ENCODE peak calls at places on chromosomes 6 and 20, in eight cellular contexts. V is upper lobe of right lung, O is fibroblast of mammary gland, K is mammary epithelial cell, T is mesothelial cell of epicardium, A is PC-9, F is tibial nerve, J is nephron progenitor cell. R is an unnamed sample.
A peak's percentile ranks its signal among the peaks of the same experiment; 100 is the strongest.

GRCh38 chr6:98980814-98981213 is 33.1 kb upstream of the FBXL4 start:
- DNase-seq in V (no peak), O (no peak), K (no peak), T (no peak), A (no peak), F (no peak), J (no peak), R (no peak)

GRCh38 chr20:61939691-61940360 is 125.9 kb downstream of the TAF4 start:
- DNase-seq in V (peak; percentile 48), O (no peak), K (no peak), T (no peak), A (no peak), F (no peak), J (no peak), R (no peak)

GRCh38 chr6:31007694-31008093 is 2.6 kb upstream of the MUC22 start:
- DNase-seq in V (no peak), O (peak; percentile 88), K (peak; percentile 76), T (no peak), A (peak; percentile 97), F (no peak), J (no peak), R (no peak)

GRCh38 chr6:41878246-41878645 is 16.9 kb downstream of the USP49 start:
- DNase-seq in V (no peak), O (peak; percentile 29), K (peak; percentile 3), T (no peak), A (no peak), F (no peak), J (no peak), R (no peak)

GRCh38 chr6:160375561-160375949 is 27.4 kb downstream of the SLC22A3 start:
- DNase-seq in V (no peak), O (no peak), K (no peak), T (no peak), A (no peak), F (no peak), J (no peak), R (no peak)

GRCh38 chr6:161194374-161194773 is 79.5 kb downstream of the AGPAT4 start:
- DNase-seq in V (no peak), O (no peak), K (no peak), T (no peak), A (no peak), F (no peak), J (no peak), R (no peak)

GRCh38 chr6:121190122-121190521 is 144.2 kb downstream of the TBC1D32 start:
- DNase-seq in V (no peak), O (no peak), K (no peak), T (no peak), A (no peak), F (no peak), J (no peak), R (no peak)

GRCh38 chr6:34284563-34285545 is 36.0 kb upstream of the SMIM29 start:
- DNase-seq in V (peak; percentile 73), O (peak; percentile 91), K (no peak), T (no peak), A (no peak), F (peak; percentile 61), J (no peak), R (no peak)

GRCh38 chr6:7673063-7673536 is 52.8 kb upstream of the BMP6 start:
- DNase-seq in V (peak; percentile 68), O (peak; percentile 77), K (peak; percentile 81), T (no peak), A (no peak), F (peak; percentile 67), J (peak; percentile 26), R (peak; percentile 28)

GRCh38 chr6:41824571-41825569 is 37.4 kb downstream of the TOMM6 start:
- DNase-seq in V (no peak), O (no peak), K (no peak), T (no peak), A (peak; percentile 88), F (no peak), J (no peak), R (no peak)

GRCh38 chr6:130955755-130956154 is 107.3 kb downstream of the EPB41L2 start:
- DNase-seq in V (no peak), O (no peak), K (no peak), T (no peak), A (no peak), F (no peak), J (no peak), R (no peak)

GRCh38 chr6:53647437-53648094 is 18.0 kb downstream of the KLHL31 start:
- DNase-seq in V (no peak), O (peak; percentile 59), K (peak; percentile 50), T (no peak), A (no peak), F (no peak), J (no peak), R (no peak)

GRCh38 chr6:135647521-135647920 is 150.0 kb upstream of the AHI1 start:
- DNase-seq in V (no peak), O (no peak), K (no peak), T (no peak), A (no peak), F (no peak), J (no peak), R (no peak)

GRCh38 chr6:103783344-103783743 is 1076.4 kb downstream of the HACE1 start:
- DNase-seq in V (no peak), O (no peak), K (no peak), T (peak; percentile 41), A (no peak), F (no peak), J (no peak), R (no peak)

GRCh38 chr6:150710236-150710635 is 110.6 kb downstream of the PLEKHG1 start:
- DNase-seq in V (no peak), O (no peak), K (no peak), T (no peak), A (peak; percentile 51), F (no peak), J (no peak), R (no peak)

GRCh38 chr6:112189494-112189893 is 64.9 kb downstream of the LAMA4 start:
- DNase-seq in V (no peak), O (peak; percentile 93), K (no peak), T (no peak), A (peak; percentile 16), F (no peak), J (no peak), R (no peak)

GRCh38 chr20:32893878-32894483 is 35.3 kb downstream of the EFCAB8 start:
- DNase-seq in V (no peak), O (peak; percentile 12), K (no peak), T (no peak), A (no peak), F (no peak), J (peak; percentile 42), R (peak; percentile 52)

GRCh38 chr20:45359406-45360148 is 3.4 kb upstream of the SYS1 start:
- DNase-seq in V (no peak), O (peak; percentile 72), K (peak; percentile 97), T (no peak), A (no peak), F (no peak), J (no peak), R (no peak)

GRCh38 chr20:54879393-54879792 is 404.0 kb downstream of the DOK5 start:
- DNase-seq in V (no peak), O (no peak), K (no peak), T (no peak), A (no peak), F (no peak), J (no peak), R (no peak)

GRCh38 chr6:92364948-92365386 is 1054.4 kb downstream of the EPHA7 start:
- DNase-seq in V (no peak), O (no peak), K (no peak), T (no peak), A (no peak), F (no peak), J (no peak), R (no peak)

GRCh38 chr6:169212897-169213813 is 40.5 kb downstream of the THBS2 start:
- DNase-seq in V (peak; percentile 96), O (peak; percentile 81), K (peak; percentile 81), T (peak; percentile 82), A (no peak), F (peak; percentile 78), J (peak; percentile 92), R (peak; percentile 91)
- TF ChIP-seq CTCF in V (peak; percentile 41), O (peak; percentile 30), K (peak; percentile 27), T (no peak), A (no peak), F (peak; percentile 60), J (no peak), R (no peak)

DNA sequence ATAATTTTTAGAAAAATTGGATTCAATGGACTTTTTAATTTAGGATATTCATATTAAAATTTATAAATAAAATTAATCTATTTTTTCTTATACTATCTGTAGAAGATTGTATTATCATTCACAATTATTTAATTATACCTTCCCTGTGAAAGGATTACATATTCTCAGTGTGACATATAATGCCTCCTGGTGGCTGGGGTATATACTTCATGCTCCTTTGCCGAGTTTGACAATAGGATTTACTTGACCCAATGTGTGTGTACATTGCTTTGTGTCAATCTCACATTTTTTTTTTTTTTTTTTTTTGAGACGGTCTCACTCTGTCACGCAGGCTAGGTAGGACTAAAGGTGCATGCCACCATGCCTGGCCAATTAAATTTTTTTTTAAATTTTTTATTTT is 230.0 kb upstream of the CHD6 start:
- DNase-seq in V (no peak), O (no peak), K (no peak), T (no peak), A (no peak), F (no peak), J (no peak), R (no peak)
- TF ChIP-seq CTCF in V (no peak), O (no peak), K (no peak), T (no peak), A (peak; percentile 41), F (no peak), J (peak; percentile 8), R (no peak)

GRCh38 chr6:24856246-24856599 is 57.5 kb upstream of the ARMH2 start:
- DNase-seq in V (no peak), O (no peak), K (no peak), T (no peak), A (no peak), F (no peak), J (no peak), R (no peak)
- TF ChIP-seq CTCF in V (no peak), O (no peak), K (no peak), T (peak; percentile 28), A (peak; percentile 14), F (no peak), J (peak; percentile 24), R (peak; percentile 23)

DNA sequence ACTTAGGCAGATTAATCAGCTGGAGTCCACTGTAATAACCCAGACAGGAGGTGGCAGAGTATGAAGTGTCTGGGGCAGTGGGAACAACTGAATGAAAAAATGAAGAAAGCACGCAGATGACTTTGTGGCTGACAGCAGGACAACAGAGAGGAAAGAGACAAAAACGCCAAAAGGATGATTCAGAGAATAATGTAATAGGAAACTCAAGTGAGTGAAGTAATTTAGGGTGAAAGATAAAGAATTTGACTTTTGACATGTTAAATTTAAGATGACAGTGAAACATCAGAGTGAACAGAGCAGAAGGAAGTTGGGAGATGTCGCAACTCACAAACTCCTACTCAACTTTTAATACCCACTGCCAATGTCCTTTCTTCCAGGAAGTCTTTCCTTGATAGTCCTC is 70.0 kb downstream of the RCAN2 start:
- DNase-seq in V (no peak), O (peak; percentile 52), K (no peak), T (no peak), A (no peak), F (no peak), J (no peak), R (no peak)
- TF ChIP-seq CTCF in V (no peak), O (peak; percentile 7), K (no peak), T (no peak), A (no peak), F (no peak), J (no peak), R (no peak)

GRCh38 chr6:125888989-125889656 is 67.4 kb upstream of the HINT3 start:
- DNase-seq in V (no peak), O (peak; percentile 56), K (peak; percentile 54), T (no peak), A (peak; percentile 66), F (no peak), J (no peak), R (peak; percentile 31)
- TF ChIP-seq CTCF in V (peak; percentile 54), O (peak; percentile 51), K (peak; percentile 46), T (peak; percentile 33), A (peak; percentile 72), F (peak; percentile 23), J (peak; percentile 35), R (peak; percentile 76)